ENCODE peak calls at places on chromosome 2, in four cellular contexts. R is heart right ventricle, J is lung, L is aorta. H is an unnamed sample. For H3K4me1 and H3K27me3, the result is how much of the 10 kb centered on the place peaks cover.

GRCh38 chr2:32264422-32265149 is at the start of gene NLRC4:
- ATAC-seq in R (peak), J (peak), L (no peak), H (no peak)

GRCh38 chr2:95073856-95074662 is 47.5 kb downstream of the MRPS5 start:
- ATAC-seq in R (no peak), J (no peak), L (no peak), H (no peak)

GRCh38 chr2:197846789-197847188 is 42.4 kb downstream of the PLCL1 start:
- ATAC-seq in R (no peak), J (no peak), L (no peak), H (no peak)

GRCh38 chr2:127181851-127182250 is 38.2 kb downstream of the CYP27C1 start:
- ATAC-seq in R (no peak), J (no peak), L (no peak), H (no peak)

GRCh38 chr2:40093036-40093673 is 314.1 kb upstream of the THUMPD2 start:
- ATAC-seq in R (no peak), J (no peak), L (no peak), H (no peak)

GRCh38 chr2:47155091-47155876 is at the start of gene STPG4:
- ATAC-seq in R (no peak), J (no peak), L (no peak), H (no peak)

GRCh38 chr2:203940039-203940438 is 3.5 kb downstream of the ICOS start:
- ATAC-seq in R (no peak), J (no peak), L (no peak), H (no peak)

GRCh38 chr2:65922794-65923193 is 490.4 kb upstream of the SPRED2 start:
- ATAC-seq in R (no peak), J (peak), L (peak), H (peak)

GRCh38 chr2:219245899-219246230 is 586 bp downstream of the STK16 start:
- ATAC-seq in R (no peak), J (no peak), L (no peak), H (no peak)

GRCh38 chr2:19217203-19217602 is 141.2 kb downstream of the OSR1 start:
- ATAC-seq in R (no peak), J (no peak), L (no peak), H (no peak)

GRCh38 chr2:126777620-126777978 is 121.1 kb upstream of the TEX51 start:
- ATAC-seq in R (no peak), J (no peak), L (no peak), H (no peak)

GRCh38 chr2:26088038-26088643 is 54.3 kb downstream of the RAB10 start:
- ATAC-seq in R (peak), J (no peak), L (no peak), H (no peak)

GRCh38 chr2:30235859-30236535 is 4.7 kb downstream of the LBH start:
- ATAC-seq in R (no peak), J (no peak), L (no peak), H (no peak)

GRCh38 chr2:30238143-30238800 is 6.9 kb downstream of the LBH start:
- ATAC-seq in R (no peak), J (no peak), L (no peak), H (no peak)

GRCh38 chr2:30235008-30235655 is 3.8 kb downstream of the LBH start:
- ATAC-seq in R (no peak), J (no peak), L (no peak), H (no peak)

GRCh38 chr2:30237346-30238142 is 6.2 kb downstream of the LBH start:
- ATAC-seq in R (no peak), J (no peak), L (no peak), H (no peak)

GRCh38 chr2:30236591-30237245 is 5.4 kb downstream of the LBH start:
- ATAC-seq in R (peak), J (no peak), L (peak), H (no peak)
- H3K4me1 ChIP-seq in R (under half), J (under half), L (under half), H (half or more)

GRCh38 chr2:23023722-23024121 is 361.3 kb upstream of the KLHL29 start:
- ATAC-seq in R (no peak), J (no peak), L (no peak), H (no peak)

GRCh38 chr2:23028106-23028505 is 356.9 kb upstream of the KLHL29 start:
- ATAC-seq in R (no peak), J (no peak), L (no peak), H (no peak)

GRCh38 chr2:23029111-23029510 is 355.9 kb upstream of the KLHL29 start:
- ATAC-seq in R (no peak), J (no peak), L (no peak), H (no peak)

GRCh38 chr2:23026671-23027070 is 358.3 kb upstream of the KLHL29 start:
- ATAC-seq in R (no peak), J (no peak), L (no peak), H (no peak)

DNA sequence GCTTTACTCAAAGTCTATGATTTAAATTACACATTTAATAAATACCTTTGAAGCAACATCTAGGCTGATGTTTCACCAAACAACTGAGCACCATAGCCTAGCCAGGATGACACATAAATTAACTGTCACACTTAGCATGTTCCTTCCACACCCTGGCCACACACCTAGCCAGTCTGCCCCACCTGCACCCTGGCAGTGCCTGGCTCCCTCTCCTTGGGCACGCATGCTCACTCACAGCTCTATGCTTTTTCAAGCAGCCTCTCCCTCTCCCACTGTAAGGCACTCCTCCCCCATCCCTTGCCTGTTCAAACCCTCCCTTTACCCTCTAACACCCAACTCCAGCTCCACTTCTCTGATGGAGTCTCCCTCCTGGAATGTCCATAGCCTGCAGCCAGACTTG is 357.6 kb upstream of the KLHL29 start:
- ATAC-seq in R (no peak), J (no peak), L (no peak), H (no peak)
- H3K27me3 ChIP-seq in R (under half), J (under half), L (under half), H (under half)

GRCh38 chr2:17786727-17787126 is 29.5 kb upstream of the MSGN1 start:
- ATAC-seq in R (no peak), J (no peak), L (no peak), H (no peak)

GRCh38 chr2:17791121-17791902 is 24.9 kb upstream of the MSGN1 start:
- ATAC-seq in R (no peak), J (no peak), L (no peak), H (no peak)

GRCh38 chr2:17792515-17792914 is 23.7 kb upstream of the MSGN1 start:
- ATAC-seq in R (no peak), J (no peak), L (no peak), H (no peak)

GRCh38 chr2:17790539-17790938 is 25.7 kb upstream of the MSGN1 start:
- ATAC-seq in R (no peak), J (no peak), L (no peak), H (no peak)

DNA sequence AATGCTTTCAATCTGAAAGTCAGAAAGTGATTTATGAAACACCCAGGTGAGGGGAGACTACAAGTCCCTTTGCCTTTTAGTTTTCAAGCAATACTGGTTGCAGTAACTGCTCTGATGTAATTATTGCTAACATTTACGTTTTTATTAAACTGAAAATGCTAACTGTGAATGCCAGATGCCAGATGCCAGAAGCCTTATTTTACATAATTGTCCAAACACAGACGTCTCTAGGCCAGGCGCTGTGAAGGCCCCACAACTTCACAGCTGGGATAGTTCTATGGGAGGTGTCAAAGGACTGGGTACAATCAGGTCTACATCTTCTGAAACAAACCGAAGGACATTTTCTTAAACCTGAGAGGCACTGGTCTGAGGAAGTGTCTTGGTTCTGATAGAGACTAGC is 27.5 kb upstream of the MSGN1 start:
- ATAC-seq in R (no peak), J (no peak), L (no peak), H (no peak)
- H3K4me1 ChIP-seq in R (under half), J (under half), L (under half), H (under half)

DNA sequence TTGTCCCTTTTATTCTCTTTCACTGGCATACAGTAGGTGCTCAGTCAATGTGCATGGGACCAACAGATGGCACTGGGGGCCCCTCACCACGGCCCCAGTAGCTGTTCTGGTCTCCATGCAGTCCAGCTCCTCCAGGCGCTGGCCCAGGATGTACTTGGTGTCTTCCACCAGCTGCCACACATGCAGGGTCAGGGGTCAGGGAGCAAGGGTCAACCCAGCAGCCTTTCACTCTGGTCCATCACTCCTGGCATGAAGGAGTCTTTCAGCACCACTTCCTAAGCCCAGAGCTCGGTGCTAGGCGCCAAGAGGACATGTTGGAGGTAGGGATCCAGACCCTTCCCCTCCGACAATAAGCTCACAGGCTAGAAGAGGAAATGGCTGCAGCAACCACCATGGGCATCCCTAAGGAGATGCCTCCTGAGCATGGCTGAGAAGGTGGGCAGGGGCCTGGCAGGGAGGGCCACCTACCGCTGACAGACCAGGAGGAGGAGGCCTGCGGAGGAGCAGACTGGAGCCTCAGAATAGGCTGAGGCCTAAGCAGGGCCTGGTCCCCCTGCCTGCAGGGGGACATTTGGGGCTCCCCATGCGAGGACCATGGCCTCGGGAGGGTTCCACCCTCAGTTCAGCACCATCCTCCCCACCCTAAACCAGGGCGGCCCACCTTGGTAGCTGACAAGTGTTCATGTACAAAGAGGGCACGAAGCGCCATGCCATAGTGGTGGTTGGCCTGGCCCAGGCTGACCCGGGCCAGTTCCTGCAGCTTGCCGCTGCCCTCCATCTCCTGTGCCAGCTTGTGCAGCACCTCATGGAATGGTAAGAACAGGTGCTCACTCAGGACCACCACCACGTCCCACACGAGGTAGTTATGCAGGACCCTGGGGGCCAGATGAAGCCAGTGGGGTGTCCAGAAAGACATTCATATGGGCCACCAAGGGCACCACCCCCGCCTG is 10.2 kb downstream of the ALPG start:
- ATAC-seq in R (no peak), J (no peak), L (no peak), H (peak)
- H3K27me3 ChIP-seq in R (half or more), J (under half), L (under half), H (half or more)

DNA sequence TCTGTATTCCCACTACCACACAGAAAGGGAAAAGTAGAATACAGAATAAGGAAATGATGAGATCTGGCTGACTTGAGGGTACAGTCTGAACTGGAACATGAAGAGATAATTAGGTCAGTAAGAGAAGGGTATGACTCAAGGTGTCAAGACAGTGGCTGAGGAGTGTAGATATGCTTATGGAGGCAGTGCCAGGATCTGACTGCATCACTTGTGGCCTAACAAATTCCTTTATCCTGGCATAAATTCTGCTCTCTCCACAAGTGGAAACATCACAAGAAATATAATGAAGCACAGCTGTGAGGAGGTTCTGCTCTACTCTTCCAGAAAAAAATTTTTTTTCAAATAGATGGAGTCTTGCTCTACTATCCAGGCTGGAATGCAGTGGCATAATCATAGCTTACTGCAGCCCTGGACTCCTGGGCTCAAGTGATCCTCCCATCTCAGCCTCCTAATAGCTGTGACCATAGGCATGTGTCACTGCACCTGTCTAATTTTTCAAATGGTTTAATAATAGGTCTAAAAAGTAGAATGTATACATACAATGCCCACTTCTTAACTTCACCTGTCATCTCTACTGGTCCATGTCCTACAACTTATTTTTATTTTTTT is 85.3 kb downstream of the C2orf74 start:
- ATAC-seq in R (no peak), J (no peak), L (no peak), H (peak)
- H3K4me1 ChIP-seq in R (under half), J (under half), L (under half), H (under half)

GRCh38 chr2:287471-287885 is 413 bp downstream of the ALKAL2 start:
- ATAC-seq in R (peak), J (peak), L (no peak), H (no peak)

GRCh38 chr2:288002-288742 is at the start of gene ALKAL2:
- ATAC-seq in R (no peak), J (no peak), L (no peak), H (no peak)

GRCh38 chr2:289362-290089 is 1.6 kb upstream of the ALKAL2 start:
- ATAC-seq in R (peak), J (peak), L (peak), H (no peak)

GRCh38 chr2:288743-289361 is 961 bp upstream of the ALKAL2 start:
- ATAC-seq in R (no peak), J (no peak), L (no peak), H (no peak)

GRCh38 chr2:290090-290722 is 2.3 kb upstream of the ALKAL2 start:
- ATAC-seq in R (peak), J (no peak), L (peak), H (peak)
- H3K27me3 ChIP-seq in R (half or more), J (under half), L (under half), H (half or more)

DNA sequence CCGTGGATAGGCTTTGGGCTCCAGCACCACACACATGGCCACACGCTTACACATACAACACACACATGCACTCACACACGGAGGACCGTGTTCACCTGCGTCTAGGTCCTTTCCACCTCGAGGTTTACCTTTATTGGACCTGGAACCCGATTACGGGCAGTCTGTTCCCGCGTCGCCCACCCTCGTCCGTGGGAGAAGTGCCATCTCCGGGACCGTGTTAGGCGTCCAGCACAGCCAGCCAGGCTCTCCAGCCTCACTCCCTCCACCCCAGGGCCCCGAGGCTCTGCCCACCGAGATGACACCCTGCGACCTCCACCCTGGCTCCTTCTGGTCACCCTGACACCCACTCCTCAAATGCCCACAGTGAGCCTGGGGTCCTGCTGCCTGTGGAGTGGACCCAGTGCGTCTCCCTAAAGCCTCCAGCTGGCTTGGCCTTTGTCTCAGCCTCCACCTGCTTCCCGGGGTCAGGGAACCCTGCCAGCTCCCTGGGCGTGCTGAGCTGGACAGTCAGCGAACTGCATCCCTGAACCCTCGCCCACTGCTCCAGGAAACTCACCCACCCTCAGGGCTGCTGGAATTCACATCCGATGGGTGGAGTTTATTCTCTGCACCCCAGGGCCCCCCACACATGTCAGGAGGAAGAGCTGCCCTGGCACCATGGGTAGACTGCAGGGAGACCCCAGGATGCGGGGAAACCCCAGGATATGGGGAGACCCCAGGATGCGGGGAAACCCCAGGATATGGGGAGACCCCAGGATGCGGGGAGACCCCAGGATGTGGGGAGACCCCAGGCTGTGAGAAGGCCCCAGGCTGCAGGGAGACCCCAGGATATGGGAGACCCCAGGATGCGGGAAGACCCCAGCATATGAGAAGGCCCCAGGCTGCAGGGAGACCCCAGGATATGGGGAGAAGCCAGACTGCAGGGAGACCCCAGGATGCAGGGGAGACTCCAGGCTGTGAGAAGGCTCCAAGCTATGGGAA is 33.0 kb downstream of the ADI1 start:
- ATAC-seq in R (no peak), J (no peak), L (no peak), H (no peak)
- H3K4me1 ChIP-seq in R (under half), J (under half), L (under half), H (under half)

DNA sequence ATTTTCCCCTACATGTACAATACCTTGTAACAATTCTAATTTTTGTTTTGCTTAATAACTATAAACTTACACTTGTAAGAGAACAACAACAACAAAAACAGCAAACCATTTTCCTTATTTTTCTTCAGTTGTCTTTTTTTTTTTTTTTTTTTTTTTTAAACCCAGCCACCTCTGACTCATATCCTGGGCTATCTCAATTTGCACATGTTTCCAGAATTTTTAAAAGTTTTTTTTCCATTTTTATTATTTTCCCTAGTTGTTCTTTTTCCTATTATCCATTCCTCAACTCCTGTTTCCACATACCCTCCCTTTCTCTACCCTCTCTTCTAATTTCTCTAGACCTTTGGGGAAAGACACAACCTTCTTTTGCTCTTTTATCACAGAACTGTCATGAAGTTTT is 112.5 kb downstream of the EFEMP1 start:
- ATAC-seq in R (no peak), J (no peak), L (no peak), H (no peak)
- H3K27me3 ChIP-seq in R (under half), J (under half), L (under half), H (under half)

H was measured in gastroesophageal sphincter.